ENCODE peak calls at places on chromosomes 2 and 18, in five cellular contexts. K is cardiac fibroblast; M is NB4; W is activated CD4-positive, alpha-beta T cell treated with anti-CD3 and anti-CD28 coated beads for 48 hours; T is omental fat pad. V is an unnamed sample.

GRCh38 chr2:62760555-62760954 is 55.0 kb downstream of the EHBP1 start:
- DNase-seq in K (peak), M (no peak), W (no peak), T (no peak), V (no peak)

GRCh38 chr2:176852667-176853066 is 359.9 kb upstream of the HNRNPA3 start:
- DNase-seq in K (no peak), M (peak), W (no peak), T (no peak), V (no peak)

GRCh38 chr2:78077637-78078036 is 555.5 kb upstream of the LRRTM4 start:
- DNase-seq in K (no peak), M (no peak), W (no peak), T (no peak), V (no peak)

GRCh38 chr2:74142340-74142739 is 5.4 kb downstream of the BOLA3 start:
- DNase-seq in K (no peak), M (peak), W (no peak), T (no peak), V (peak)

GRCh38 chr2:9908639-9909038 is 42.9 kb upstream of the GRHL1 start:
- DNase-seq in K (no peak), M (no peak), W (no peak), T (no peak), V (no peak)

GRCh38 chr18:3468833-3469232 is 18.9 kb downstream of the TGIF1 start:
- DNase-seq in K (no peak), M (peak), W (no peak), T (no peak), V (no peak)

GRCh38 chr2:31081497-31081896 is 56.7 kb downstream of the GALNT14 start:
- DNase-seq in K (no peak), M (no peak), W (no peak), T (no peak), V (no peak)

GRCh38 chr2:79393806-79394484 is 118.9 kb upstream of the CTNNA2 start:
- DNase-seq in K (no peak), M (no peak), W (no peak), T (no peak), V (no peak)